ENCODE peak calls at places on chromosomes 11 and 22, in ten cellular contexts. G is thoracic aorta, Z is left ventricle myocardium inferior, H is prostate gland, M is cardiac muscle cell, K is adipocyte, X is fibroblast of lung, J is stomach, E is OCI-LY7, F is heart left ventricle. W is an unnamed sample. For H3K4me1 and H3K36me3, the result is how much of the 10 kb centered on the place peaks cover.

GRCh38 chr22:30617819-30618218 is 10.8 kb downstream of the TCN2 start:
- DNase-seq in G (no peak), Z (no peak), H (no peak), M (no peak), K (no peak), X (no peak), J (no peak), E (no peak), F (no peak), W (no peak)

GRCh38 chr11:134418119-134418840 is 6.2 kb upstream of the B3GAT1 start:
- DNase-seq in G (no peak), Z (no peak), H (no peak), M (peak), K (peak), X (peak), J (no peak), E (no peak), F (no peak), W (peak)

GRCh38 chr22:21972293-21972779 is 10.3 kb downstream of the TOP3B start:
- DNase-seq in G (no peak), Z (no peak), H (no peak), M (peak), K (peak), X (peak), J (no peak), E (peak), F (no peak), W (peak)

GRCh38 chr11:66068923-66069714 is 953 bp upstream of the PACS1 start:
- DNase-seq in G (peak), Z (peak), H (peak), M (peak), K (peak), X (peak), J (peak), E (peak), F (peak), W (peak)

GRCh38 chr22:44918925-44919392 is 90.8 kb downstream of the PHF21B start:
- DNase-seq in G (no peak), Z (no peak), H (no peak), M (no peak), K (no peak), X (no peak), J (no peak), E (no peak), F (no peak), W (no peak)

GRCh38 chr22:35154937-35155387 is 89.0 kb downstream of the ISX start:
- DNase-seq in G (no peak), Z (peak), H (peak), M (peak), K (peak), X (peak), J (peak), E (peak), F (peak), W (peak)

GRCh38 chr22:38074181-38075104 is 9.5 kb downstream of the SLC16A8 start:
- DNase-seq in G (no peak), Z (no peak), H (no peak), M (peak), K (peak), X (peak), J (no peak), E (no peak), F (no peak), W (no peak)

GRCh38 chr11:57481915-57482781 is 21.8 kb downstream of the RTN4RL2 start:
- DNase-seq in G (no peak), Z (no peak), H (no peak), M (no peak), K (no peak), X (no peak), J (no peak), E (no peak), F (no peak), W (no peak)

GRCh38 chr22:35051791-35052190 is 14.2 kb upstream of the ISX start:
- DNase-seq in G (no peak), Z (no peak), H (no peak), M (no peak), K (no peak), X (no peak), J (no peak), E (no peak), F (no peak), W (no peak)

GRCh38 chr11:123377355-123377754 is 52.7 kb upstream of the GRAMD1B start:
- DNase-seq in G (no peak), Z (no peak), H (no peak), M (no peak), K (no peak), X (no peak), J (no peak), E (no peak), F (no peak), W (no peak)

GRCh38 chr22:23218867-23219251 is 38.5 kb downstream of the BCR start:
- DNase-seq in G (no peak), Z (peak), H (no peak), M (peak), K (peak), X (peak), J (peak), E (peak), F (no peak), W (peak)

GRCh38 chr22:23219317-23219716 is 39.0 kb downstream of the BCR start:
- DNase-seq in G (no peak), Z (no peak), H (no peak), M (no peak), K (no peak), X (no peak), J (no peak), E (no peak), F (no peak), W (no peak)

GRCh38 chr22:23221351-23221804 is 41.1 kb downstream of the BCR start:
- DNase-seq in G (no peak), Z (no peak), H (no peak), M (no peak), K (no peak), X (no peak), J (no peak), E (no peak), F (no peak), W (no peak)

GRCh38 chr22:23220485-23221350 is 40.4 kb downstream of the BCR start:
- DNase-seq in G (no peak), Z (peak), H (no peak), M (peak), K (peak), X (peak), J (no peak), E (peak), F (peak), W (peak)

DNA sequence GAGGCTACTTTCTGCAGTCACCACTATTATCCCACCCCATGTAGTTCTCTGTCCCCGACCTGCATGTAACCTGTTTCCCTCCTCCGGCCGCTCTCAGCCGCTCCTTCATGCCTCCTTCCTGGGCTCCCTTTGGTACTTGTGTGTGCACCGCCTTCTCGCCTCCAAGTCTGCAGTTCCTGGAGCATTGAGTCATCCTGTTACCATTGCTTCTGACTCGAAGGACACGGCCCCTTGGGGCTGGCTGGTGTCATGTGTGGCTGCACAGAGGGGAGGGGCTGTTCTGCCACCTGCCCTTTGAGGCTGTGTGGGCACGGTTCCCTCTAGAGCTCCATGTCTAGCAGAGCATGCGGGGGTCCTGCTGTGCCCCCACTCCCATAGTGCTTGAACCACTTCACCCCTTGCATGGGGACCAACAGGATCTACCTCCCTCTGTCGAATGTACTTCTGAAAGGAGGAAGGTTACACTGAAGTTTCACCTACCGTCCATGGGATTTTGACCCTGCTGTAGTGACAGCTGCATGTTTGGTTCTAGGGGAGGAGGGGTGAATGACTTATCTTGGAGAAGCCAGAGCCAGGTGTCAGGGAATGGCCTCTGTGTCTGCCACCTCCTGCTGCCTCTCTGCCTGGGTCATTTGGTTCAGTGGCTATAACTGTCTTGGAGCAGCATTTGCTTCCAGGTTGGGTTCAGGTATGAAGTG is 39.6 kb downstream of the BCR start:
- DNase-seq in G (no peak), Z (no peak), H (no peak), M (peak), K (peak), X (peak), J (peak), E (peak), F (peak), W (peak)
- H3K4me1 ChIP-seq in G (half or more), Z (half or more), H (under half), M (under half), K (half or more), X (under half), J (half or more), E (half or more), F (half or more), W (half or more)

GRCh38 chr22:24571266-24571665 is 15.5 kb downstream of the SNRPD3 start:
- DNase-seq in G (no peak), Z (no peak), H (no peak), M (no peak), K (no peak), X (no peak), J (no peak), E (no peak), F (no peak), W (no peak)
- H3K36me3 ChIP-seq in G (under half), Z (half or more), H (under half), M (half or more), K (half or more), X (under half), J (half or more), E (half or more), F (half or more), W (under half)

GRCh38 chr11:64851831-64852337 is 7.4 kb upstream of the CDC42BPG start:
- DNase-seq in G (no peak), Z (no peak), H (no peak), M (no peak), K (no peak), X (no peak), J (no peak), E (peak), F (no peak), W (no peak)
- H3K4me1 ChIP-seq in G (half or more), Z (half or more), H (under half), M (under half), K (under half), X (under half), J (half or more), E (half or more), F (half or more), W (under half)

GRCh38 chr11:12216542-12217422 is 106.4 kb downstream of the MICAL2 start:
- DNase-seq in G (no peak), Z (peak), H (peak), M (peak), K (no peak), X (peak), J (peak), E (no peak), F (no peak), W (peak)
- H3K36me3 ChIP-seq in G (half or more), Z (under half), H (under half), M (half or more), K (under half), X (under half), J (half or more), E (under half), F (half or more), W (under half)

DNA sequence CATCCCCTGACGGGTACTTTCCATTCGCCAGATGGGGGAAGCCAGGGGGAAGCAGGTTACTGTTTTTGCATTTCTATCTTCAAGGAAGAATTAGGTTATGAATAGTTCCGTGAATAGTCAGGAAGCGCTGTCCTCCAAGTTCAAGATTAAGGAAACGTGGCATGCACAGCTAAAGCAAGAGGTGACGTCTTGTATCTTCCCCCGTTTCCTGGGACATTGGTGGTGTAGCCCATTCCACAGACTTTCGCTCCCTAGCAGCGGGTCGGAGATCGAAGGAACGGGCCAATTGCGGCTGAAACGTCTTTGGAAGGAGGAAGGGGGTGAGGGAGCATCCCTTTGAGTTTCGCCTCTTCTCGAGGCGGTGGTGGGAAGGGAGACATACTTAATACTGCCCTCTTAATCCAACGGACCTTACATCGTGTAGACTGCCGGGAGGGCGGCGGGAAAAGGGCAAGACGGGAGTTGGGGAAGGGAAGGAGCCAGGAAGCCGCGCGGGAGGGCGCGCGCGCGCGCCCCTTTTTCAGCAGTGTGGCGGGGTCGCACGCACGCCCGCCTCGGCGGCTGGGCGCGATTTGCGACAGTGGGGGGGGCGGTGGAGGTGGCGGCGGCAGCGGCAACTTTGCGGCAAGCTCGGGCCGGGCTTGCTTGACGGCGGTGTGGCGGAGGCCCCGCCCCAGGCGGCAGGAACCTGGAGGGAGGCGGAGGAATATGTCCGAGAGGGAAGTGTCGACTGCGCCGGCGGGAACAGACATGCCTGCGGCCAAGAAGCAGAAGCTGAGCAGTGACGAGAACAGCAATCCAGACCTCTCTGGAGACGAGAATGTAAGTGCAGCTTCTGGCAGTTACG is at the start of gene EED:
- DNase-seq in G (peak), Z (peak), H (peak), M (peak), K (peak), X (peak), J (peak), E (peak), F (peak), W (peak)
- H3K4me1 ChIP-seq in G (under half), Z (half or more), H (under half), M (under half), K (under half), X (under half), J (under half), E (half or more), F (under half), W (under half)

DNA sequence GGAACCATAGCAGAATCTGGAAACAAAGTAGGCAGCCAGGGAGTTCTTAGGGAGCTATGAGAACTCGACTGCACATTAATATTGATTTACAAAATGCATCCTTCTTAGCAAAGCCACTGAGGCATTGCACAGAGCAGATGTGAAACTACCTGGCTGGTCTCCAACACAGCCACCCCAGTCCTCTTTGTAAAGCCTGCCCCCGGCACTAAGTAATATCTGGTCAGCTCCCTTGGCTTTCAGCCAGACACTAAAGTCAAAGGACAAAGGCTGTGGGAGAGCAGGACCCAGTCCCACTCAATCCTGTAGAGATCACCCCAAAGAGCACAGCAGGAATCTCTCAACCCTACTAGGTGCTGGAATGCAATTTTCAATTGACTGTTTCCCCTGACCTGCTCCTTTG is 12.8 kb downstream of the XRRA1 start:
- DNase-seq in G (no peak), Z (no peak), H (no peak), M (no peak), K (no peak), X (no peak), J (no peak), E (no peak), F (no peak), W (no peak)
- H3K36me3 ChIP-seq in G (under half), Z (half or more), H (under half), M (under half), K (under half), X (under half), J (half or more), E (half or more), F (half or more), W (under half)

GRCh38 chr11:118918686-118919280 is 6.9 kb downstream of the BCL9L start:
- DNase-seq in G (no peak), Z (no peak), H (no peak), M (peak), K (peak), X (no peak), J (no peak), E (no peak), F (peak), W (no peak)
- H3K4me1 ChIP-seq in G (half or more), Z (half or more), H (half or more), M (half or more), K (half or more), X (half or more), J (half or more), E (half or more), F (half or more), W (half or more)

GRCh38 chr11:72851726-72852125 is 37.5 kb downstream of the ATG16L2 start:
- DNase-seq in G (no peak), Z (no peak), H (no peak), M (no peak), K (no peak), X (no peak), J (no peak), E (no peak), F (no peak), W (no peak)

GRCh38 chr11:72860592-72860991 is 46.4 kb downstream of the ATG16L2 start:
- DNase-seq in G (no peak), Z (no peak), H (no peak), M (no peak), K (peak), X (no peak), J (no peak), E (no peak), F (no peak), W (no peak)

GRCh38 chr11:72860010-72860409 is 45.8 kb downstream of the ATG16L2 start:
- DNase-seq in G (no peak), Z (no peak), H (no peak), M (no peak), K (no peak), X (no peak), J (no peak), E (no peak), F (no peak), W (no peak)

GRCh38 chr11:72856551-72857342 is 42.5 kb downstream of the ATG16L2 start:
- DNase-seq in G (no peak), Z (no peak), H (no peak), M (peak), K (peak), X (peak), J (no peak), E (no peak), F (no peak), W (peak)

GRCh38 chr11:72856065-72856464 is 41.9 kb downstream of the ATG16L2 start:
- DNase-seq in G (no peak), Z (no peak), H (no peak), M (peak), K (no peak), X (no peak), J (no peak), E (no peak), F (peak), W (peak)
- H3K36me3 ChIP-seq in G (under half), Z (under half), H (under half), M (under half), K (under half), X (under half), J (under half), E (half or more), F (under half), W (under half)

GRCh38 chr22:42611076-42611475 is 3.6 kb downstream of the POLDIP3 start:
- DNase-seq in G (no peak), Z (no peak), H (no peak), M (peak), K (no peak), X (peak), J (no peak), E (no peak), F (no peak), W (no peak)
- H3K4me1 ChIP-seq in G (half or more), Z (half or more), H (under half), M (under half), K (half or more), X (under half), J (half or more), E (under half), F (under half), W (under half)

GRCh38 chr11:1862588-1863351 is 9.9 kb downstream of the LSP1 start:
- DNase-seq in G (no peak), Z (peak), H (no peak), M (peak), K (no peak), X (no peak), J (no peak), E (no peak), F (peak), W (no peak)
- H3K36me3 ChIP-seq in G (under half), Z (under half), H (under half), M (under half), K (under half), X (under half), J (under half), E (under half), F (under half), W (under half)

W was measured in endothelial cell of umbilical vein.